ENCODE peak calls at places on chromosomes 13 and 19, in seven cellular contexts. A is activated CD8-positive, alpha-beta memory T cell treated with anti-CD3 and anti-CD28 coated beads, Interleukin-2, amount 50 U/mL, for 4 hours; H is GM04504; X is MCF 10A; Z is iris pigment epithelial cell; Y is NCI-H748 treated with DMSO at 0.1 percent for 48 hours; V is cardiac fibroblast. U is an unnamed sample.

GRCh38 chr19:17946965-17947784 is 14.4 kb downstream of the CCDC124 start:
- DNase-seq in A (peak; percentile 43), H (no peak), X (no peak), Z (no peak), Y (no peak), V (no peak), U (no peak)

GRCh38 chr13:40181203-40181845 is 485.1 kb downstream of the FOXO1 start:
- DNase-seq in A (no peak), H (no peak), X (peak; percentile 60), Z (peak; percentile 96), Y (no peak), V (peak; percentile 91), U (peak; percentile 89)

GRCh38 chr19:38849746-38850230 is at the start of gene HNRNPL:
- DNase-seq in A (peak; percentile 99), H (no peak), X (no peak), Z (no peak), Y (no peak), V (no peak), U (no peak)

GRCh38 chr13:38382946-38383345 is 33.3 kb downstream of the UFM1 start:
- DNase-seq in A (no peak), H (no peak), X (no peak), Z (no peak), Y (no peak), V (no peak), U (no peak)

GRCh38 chr19:17307876-17308377 is 1.4 kb upstream of the DDA1 start:
- DNase-seq in A (no peak), H (no peak), X (no peak), Z (no peak), Y (no peak), V (no peak), U (no peak)

GRCh38 chr13:37621811-37622361 is 23.3 kb upstream of the POSTN start:
- DNase-seq in A (no peak), H (peak; percentile 90), X (peak; percentile 46), Z (peak; percentile 92), Y (no peak), V (peak; percentile 95), U (peak; percentile 97)

GRCh38 chr19:54952591-54953344 is 5.4 kb upstream of the NLRP7 start:
- DNase-seq in A (no peak), H (no peak), X (peak; percentile 86), Z (peak; percentile 66), Y (no peak), V (peak; percentile 7), U (peak; percentile 44)

GRCh38 chr19:57903298-57904174 is 12.9 kb downstream of the ZNF417 start:
- DNase-seq in A (no peak), H (peak; percentile 36), X (peak; percentile 24), Z (peak; percentile 47), Y (peak; percentile 43), V (peak; percentile 71), U (peak; percentile 51)

GRCh38 chr13:73404581-73404980 is 345.8 kb downstream of the KLF5 start:
- DNase-seq in A (no peak), H (no peak), X (no peak), Z (no peak), Y (no peak), V (no peak), U (no peak)

GRCh38 chr19:1213391-1214286 is 8.1 kb downstream of the STK11 start:
- DNase-seq in A (no peak), H (peak; percentile 74), X (peak; percentile 91), Z (peak; percentile 90), Y (no peak), V (peak; percentile 81), U (peak; percentile 91)

GRCh38 chr13:79307866-79308298 is 98.2 kb downstream of the RBM26 start:
- DNase-seq in A (no peak), H (no peak), X (peak; percentile 50), Z (peak; percentile 70), Y (no peak), V (peak; percentile 16), U (peak; percentile 52)

GRCh38 chr13:44304433-44304725 is 69.2 kb upstream of the SERP2 start:
- DNase-seq in A (no peak), H (no peak), X (no peak), Z (no peak), Y (no peak), V (no peak), U (no peak)

GRCh38 chr19:56088454-56089215 is 32.5 kb downstream of the ZNF787 start:
- DNase-seq in A (no peak), H (no peak), X (no peak), Z (no peak), Y (no peak), V (no peak), U (no peak)

GRCh38 chr13:37109080-37109678 is 3.7 kb upstream of the CSNK1A1L start:
- DNase-seq in A (no peak), H (peak; percentile 34), X (peak; percentile 55), Z (peak; percentile 59), Y (peak; percentile 51), V (peak; percentile 73), U (peak; percentile 65)

GRCh38 chr19:16876904-16877361 is 11.9 kb upstream of the F2RL3 start:
- DNase-seq in A (no peak), H (no peak), X (no peak), Z (peak; percentile 76), Y (no peak), V (peak; percentile 9), U (peak; percentile 62)

GRCh38 chr19:33769208-33769607 is 27.5 kb upstream of the KCTD15 start:
- DNase-seq in A (no peak), H (no peak), X (no peak), Z (no peak), Y (no peak), V (no peak), U (no peak)